ENCODE peak calls at places on chromosome 9, in seven cellular contexts. A is HCT116, S is stomach, D is prostate gland, M is Panc1, G is SK-N-SH, W is K562. U is an unnamed sample.
A peak's percentile ranks its signal among the peaks of the same experiment; 100 is the strongest.

GRCh38 chr9:32419921-32420320 is 35.5 kb downstream of the ACO1 start:
- DNase-seq in A (no peak), S (no peak), D (no peak), M (no peak), G (no peak), W (no peak), U (no peak)

GRCh38 chr9:133598978-133599377 is 10.2 kb downstream of the FAM163B start:
- DNase-seq in A (no peak), S (no peak), D (no peak), M (no peak), G (no peak), W (no peak), U (no peak)

GRCh38 chr9:121783523-121784507 is 132.4 kb downstream of the DAB2IP start:
- DNase-seq in A (no peak), S (peak; percentile 22), D (no peak), M (no peak), G (no peak), W (no peak), U (no peak)

GRCh38 chr9:126962336-126962735 is 47.8 kb downstream of the RALGPS1 start:
- DNase-seq in A (no peak), S (no peak), D (no peak), M (no peak), G (no peak), W (no peak), U (no peak)

GRCh38 chr9:92669527-92669889 is 423 bp downstream of the IPPK start:
- DNase-seq in A (no peak), S (peak; percentile 31), D (no peak), M (no peak), G (peak; percentile 71), W (peak; percentile 56), U (peak; percentile 53)

GRCh38 chr9:137674307-137675305 is 55.8 kb downstream of the EHMT1 start:
- DNase-seq in A (no peak), S (no peak), D (no peak), M (no peak), G (no peak), W (no peak), U (no peak)

GRCh38 chr9:136852664-136853595 is 784 bp downstream of the MAMDC4 start:
- DNase-seq in A (no peak), S (no peak), D (no peak), M (no peak), G (no peak), W (no peak), U (no peak)

GRCh38 chr9:22240619-22241018 is 206.0 kb upstream of the DMRTA1 start:
- DNase-seq in A (no peak), S (no peak), D (no peak), M (no peak), G (no peak), W (no peak), U (no peak)

GRCh38 chr9:135330307-135330631 is 149.3 kb upstream of the PPP1R26 start:
- DNase-seq in A (no peak), S (no peak), D (no peak), M (no peak), G (peak; percentile 45), W (no peak), U (no peak)

GRCh38 chr9:22160235-22160634 is 151.1 kb upstream of the CDKN2B start:
- DNase-seq in A (no peak), S (no peak), D (no peak), M (no peak), G (no peak), W (no peak), U (no peak)

GRCh38 chr9:77521091-77521490 is 127.0 kb downstream of the GNA14 start:
- DNase-seq in A (no peak), S (no peak), D (no peak), M (no peak), G (no peak), W (no peak), U (no peak)

GRCh38 chr9:126108240-126108639 is 218.4 kb upstream of the MVB12B start:
- DNase-seq in A (no peak), S (no peak), D (no peak), M (no peak), G (no peak), W (no peak), U (no peak)

GRCh38 chr9:30198463-30199309 is 2185.8 kb upstream of the ACO1 start:
- DNase-seq in A (no peak), S (no peak), D (no peak), M (no peak), G (no peak), W (no peak), U (no peak)

GRCh38 chr9:19498015-19498414 is 89.2 kb downstream of the ACER2 start:
- DNase-seq in A (no peak), S (no peak), D (no peak), M (no peak), G (no peak), W (no peak), U (no peak)

GRCh38 chr9:12956261-12956660 is 181.4 kb downstream of the LURAP1L start:
- DNase-seq in A (no peak), S (no peak), D (no peak), M (no peak), G (no peak), W (no peak), U (no peak)

GRCh38 chr9:121201045-121201737 is 478 bp downstream of the RAB14 start:
- DNase-seq in A (no peak), S (peak; percentile 53), D (peak; percentile 15), M (no peak), G (no peak), W (peak; percentile 78), U (peak; percentile 61)

GRCh38 chr9:13841801-13842462 is 472.0 kb downstream of the NFIB start:
- DNase-seq in A (no peak), S (no peak), D (peak; percentile 23), M (no peak), G (no peak), W (no peak), U (no peak)

GRCh38 chr9:92971776-92972175 is 24.5 kb downstream of the FGD3 start:
- DNase-seq in A (no peak), S (no peak), D (no peak), M (no peak), G (no peak), W (no peak), U (no peak)

GRCh38 chr9:2872307-2872940 is 28.5 kb upstream of the PUM3 start:
- DNase-seq in A (peak; percentile 23), S (no peak), D (no peak), M (no peak), G (peak; percentile 27), W (no peak), U (no peak)

GRCh38 chr9:135647897-135648296 is 8.6 kb upstream of the GLT6D1 start:
- DNase-seq in A (no peak), S (no peak), D (no peak), M (no peak), G (no peak), W (no peak), U (no peak)

GRCh38 chr9:108703414-108703813 is 152.4 kb downstream of the ACTL7B start:
- DNase-seq in A (no peak), S (no peak), D (no peak), M (no peak), G (no peak), W (no peak), U (no peak)

DNA sequence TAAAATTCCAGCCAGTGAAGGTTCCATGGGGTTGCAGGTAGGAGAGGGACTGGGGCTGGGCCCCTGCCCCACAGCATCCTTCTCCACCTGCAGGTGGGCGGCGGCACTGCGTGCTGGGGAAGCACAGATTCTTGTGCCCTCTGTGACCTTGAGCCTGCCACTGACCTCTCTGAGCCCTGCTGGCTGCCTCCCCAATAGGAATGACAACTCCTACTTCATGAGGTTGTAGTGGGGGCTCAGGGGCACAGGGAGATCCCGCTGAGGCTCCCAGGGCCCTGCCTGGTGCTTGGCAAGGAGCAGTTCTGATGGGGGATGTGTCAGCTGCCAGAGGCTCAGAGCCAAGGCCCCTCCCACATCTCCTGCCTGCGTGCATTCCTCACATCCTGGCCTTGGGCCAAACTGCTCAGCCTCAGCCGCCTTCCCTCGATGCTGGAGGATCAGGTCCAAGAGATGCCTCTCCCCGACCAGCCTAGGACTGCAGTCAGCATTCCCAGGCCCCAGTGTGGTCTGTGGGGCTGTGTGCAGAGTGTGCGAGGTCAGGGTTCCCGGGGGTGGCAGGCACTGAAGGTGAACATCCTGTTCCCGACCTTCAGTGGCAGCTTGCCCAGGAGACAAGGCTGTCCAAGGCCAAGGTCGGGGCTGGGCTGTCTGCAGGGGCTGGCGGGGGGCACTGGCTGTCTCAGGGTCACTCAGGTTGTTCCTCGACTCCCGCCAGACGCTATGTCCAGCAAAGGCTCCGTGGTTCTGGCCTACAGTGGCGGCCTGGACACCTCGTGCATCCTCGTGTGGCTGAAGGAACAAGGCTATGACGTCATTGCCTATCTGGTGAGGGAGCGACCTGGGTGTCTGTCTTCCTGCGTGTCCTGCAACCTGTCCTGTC is 7.0 kb downstream of the ASS1 start:
- DNase-seq in A (no peak), S (peak; percentile 89), D (peak; percentile 83), M (no peak), G (peak; percentile 81), W (peak; percentile 73), U (peak; percentile 84)
- TF ChIP-seq POLR2AphosphoS5 in A (no peak), S (peak; percentile 58), D (peak; percentile 52), M (no peak), G (no peak), W (no peak), U (peak; percentile 47)

GRCh38 chr9:124264812-124265211 is 7.1 kb downstream of the NEK6 start:
- DNase-seq in A (no peak), S (no peak), D (peak; percentile 69), M (no peak), G (no peak), W (no peak), U (no peak)
- H3K4me1 ChIP-seq in A (peaks cover 24% of the 10 kb centered on the region), S (peaks cover 67% of the 10 kb centered on the region), D (peaks cover 31% of the 10 kb centered on the region), M (peaks cover 78% of the 10 kb centered on the region), G (peaks cover 23% of the 10 kb centered on the region), W (peaks cover 17% of the 10 kb centered on the region), U (peaks cover 30% of the 10 kb centered on the region)

DNA sequence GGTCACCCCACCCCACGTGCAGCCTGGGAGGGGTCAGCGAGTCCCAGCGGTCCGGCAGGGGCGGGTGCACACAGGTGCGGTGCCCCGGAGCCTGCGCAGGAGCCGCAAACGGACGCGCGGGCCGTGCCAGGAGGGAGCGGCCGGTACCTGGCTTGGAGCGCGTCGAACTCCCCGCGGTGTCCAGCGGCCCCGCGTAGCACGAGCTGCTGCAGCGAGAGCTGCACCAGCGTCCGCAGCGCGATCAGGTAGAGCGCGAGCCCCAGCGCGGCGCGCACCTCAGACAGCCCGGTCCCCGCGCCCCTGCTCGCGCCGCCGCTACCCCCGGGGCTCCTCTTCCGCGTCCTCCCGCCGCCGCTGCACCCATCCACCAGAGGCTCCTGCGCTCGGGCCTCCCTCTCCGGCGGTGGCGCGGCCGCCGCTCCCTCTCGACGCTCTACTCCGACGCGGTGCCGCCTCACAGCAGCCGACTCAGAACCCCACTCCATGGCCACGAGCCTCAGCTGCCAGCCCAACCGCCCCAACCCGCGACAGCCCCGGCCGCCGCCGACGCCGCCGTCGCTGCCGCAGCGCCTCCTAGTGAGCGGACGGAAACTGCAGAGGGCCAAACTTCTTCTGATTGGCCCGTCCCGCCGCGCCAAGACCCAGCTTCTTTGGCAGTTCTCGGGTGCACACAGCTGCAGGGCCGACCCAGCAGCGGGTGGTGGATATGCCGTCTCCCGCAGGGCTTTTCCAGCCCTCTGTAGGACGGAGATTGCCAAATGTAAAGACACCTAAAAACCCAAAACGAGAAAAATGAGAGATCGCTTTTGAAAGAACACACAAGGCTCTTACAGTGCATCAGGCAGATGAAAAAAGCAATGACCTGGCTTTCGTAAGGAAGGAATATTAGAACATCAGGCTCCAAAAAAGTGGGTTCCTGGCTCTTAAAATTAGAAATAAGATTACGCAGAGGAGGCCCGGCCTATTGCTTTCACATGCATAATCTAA is at the start of gene ERMP1:
- DNase-seq in A (peak; percentile 41), S (peak; percentile 92), D (peak; percentile 79), M (no peak), G (peak; percentile 92), W (peak; percentile 67), U (peak; percentile 86)
- TF ChIP-seq POLR2AphosphoS5 in A (peak; percentile 78), S (peak; percentile 77), D (peak; percentile 80), M (no peak), G (peak; percentile 33), W (peak; percentile 30), U (peak; percentile 42)

GRCh38 chr9:70551391-70551790 is 136.9 kb upstream of the KLF9 start:
- DNase-seq in A (no peak), S (no peak), D (no peak), M (no peak), G (no peak), W (no peak), U (no peak)
- H3K4me1 ChIP-seq in A (no peaks in the 10 kb centered on the region), S (no peaks in the 10 kb centered on the region), D (no peaks in the 10 kb centered on the region), M (no peaks in the 10 kb centered on the region), G (no peaks in the 10 kb centered on the region), W (no peaks in the 10 kb centered on the region), U (peaks cover 7% of the 10 kb centered on the region)